ENCODE peak calls at places on chromosomes 6 and 20, in five cellular contexts. Q, H, P, T and U are unnamed samples. For H3K36me3, the result is how much of the 10 kb centered on the place peaks cover.

GRCh38 chr20:25195962-25196700 is 619 bp downstream of the ENTPD6 start:
- DNase-seq in H (peak), T (peak), P (peak), Q (no peak), U (no peak)

GRCh38 chr20:58330229-58330628 is 20.7 kb downstream of the RAB22A start:
- DNase-seq in P (no peak), T (no peak), H (no peak), Q (no peak), U (no peak)

GRCh38 chr6:42166444-42167141 is 6.6 kb upstream of the GUCA1A start:
- DNase-seq in Q (peak), H (peak), T (peak), P (peak), U (no peak)

GRCh38 chr6:27251672-27252251 is 4.3 kb downstream of the PRSS16 start:
- DNase-seq in Q (peak), T (peak), P (peak), H (peak), U (peak)

GRCh38 chr20:30611239-30611984 is 646.1 kb upstream of the DEFB115 start:
- DNase-seq in T (no peak), H (no peak), P (no peak), Q (no peak), U (no peak)

GRCh38 chr6:18263561-18264337 is 581 bp downstream of the DEK start:
- DNase-seq in T (peak), H (peak), Q (no peak), P (peak), U (no peak)

GRCh38 chr6:65566117-65566516 is 140.9 kb downstream of the EYS start:
- DNase-seq in P (peak), Q (no peak), H (no peak), T (no peak), U (no peak)

GRCh38 chr6:109998159-109998785 is 20.2 kb downstream of the GPR6 start:
- DNase-seq in Q (no peak), T (no peak), P (peak), H (no peak), U (no peak)

GRCh38 chr20:20687319-20687718 is 25.1 kb downstream of the RALGAPA2 start:
- DNase-seq in H (no peak), Q (no peak), T (no peak), P (no peak), U (no peak)

GRCh38 chr20:35385733-35386132 is 26.0 kb downstream of the UQCC1 start:
- DNase-seq in H (no peak), P (no peak), T (no peak), Q (no peak), U (no peak)

GRCh38 chr6:40623931-40624330 is 36.8 kb upstream of the LRFN2 start:
- DNase-seq in T (no peak), H (no peak), Q (no peak), P (no peak), U (no peak)

GRCh38 chr6:164720-165119 is 127.6 kb upstream of the DUSP22 start:
- DNase-seq in T (no peak), Q (no peak), H (no peak), P (no peak), U (no peak)

GRCh38 chr20:10603971-10604864 is 69.6 kb downstream of the JAG1 start:
- DNase-seq in H (no peak), P (no peak), Q (no peak), T (no peak), U (no peak)

GRCh38 chr20:52312131-52312729 is 120.7 kb upstream of the ZFP64 start:
- DNase-seq in H (no peak), T (peak), Q (peak), P (peak), U (peak)

GRCh38 chr6:35972471-35972985 is 51.6 kb upstream of the SRPK1 start:
- DNase-seq in T (peak), H (peak), P (peak), Q (no peak), U (no peak)

GRCh38 chr20:36472656-36473071 is 68.7 kb upstream of the MYL9 start:
- DNase-seq in P (peak), T (peak), Q (no peak), H (peak), U (no peak)

GRCh38 chr6:36590237-36590636 is 3.9 kb upstream of the SRSF3 start:
- DNase-seq in T (no peak), Q (no peak), P (no peak), H (no peak), U (no peak)

GRCh38 chr6:83593395-83593785 is 81.1 kb downstream of the PRSS35 start:
- DNase-seq in T (no peak), H (no peak), Q (no peak), P (no peak), U (no peak)

GRCh38 chr6:41901882-41902519 is 6.8 kb upstream of the USP49 start:
- DNase-seq in P (peak), T (peak), Q (no peak), H (peak), U (no peak)

GRCh38 chr6:80319286-80319685 is 212.8 kb downstream of the BCKDHB start:
- DNase-seq in H (no peak), P (no peak), T (no peak), Q (no peak), U (no peak)

GRCh38 chr6:3227363-3228045 is at the start of gene TUBB2B:
- DNase-seq in H (peak), P (peak), Q (no peak), T (no peak), U (no peak)

GRCh38 chr20:20360464-20360863 is 7.4 kb upstream of the INSM1 start:
- DNase-seq in P (peak), H (no peak), Q (no peak), T (peak), U (peak)

GRCh38 chr6:130598021-130598989 is 228.9 kb upstream of the SMLR1 start:
- DNase-seq in Q (no peak), H (no peak), P (no peak), T (no peak), U (no peak)

GRCh38 chr6:127606131-127606562 is 29.2 kb downstream of the C6orf58 start:
- DNase-seq in P (peak), H (peak), T (no peak), Q (no peak), U (no peak)

GRCh38 chr6:41373367-41373918 is 38.0 kb downstream of the NCR2 start:
- DNase-seq in H (peak), T (no peak), Q (no peak), P (no peak), U (no peak)

GRCh38 chr6:36800223-36801095 is 38.8 kb downstream of the CPNE5 start:
- DNase-seq in Q (no peak), P (no peak), T (no peak), H (no peak), U (no peak)

GRCh38 chr20:46099491-46100287 is 9.9 kb upstream of the NCOA5 start:
- DNase-seq in H (peak), T (no peak), Q (no peak), P (peak), U (no peak)
- TF ChIP-seq EZH2 in H (no peak), T (no peak), Q (no peak), P (no peak), U (no peak)

DNA sequence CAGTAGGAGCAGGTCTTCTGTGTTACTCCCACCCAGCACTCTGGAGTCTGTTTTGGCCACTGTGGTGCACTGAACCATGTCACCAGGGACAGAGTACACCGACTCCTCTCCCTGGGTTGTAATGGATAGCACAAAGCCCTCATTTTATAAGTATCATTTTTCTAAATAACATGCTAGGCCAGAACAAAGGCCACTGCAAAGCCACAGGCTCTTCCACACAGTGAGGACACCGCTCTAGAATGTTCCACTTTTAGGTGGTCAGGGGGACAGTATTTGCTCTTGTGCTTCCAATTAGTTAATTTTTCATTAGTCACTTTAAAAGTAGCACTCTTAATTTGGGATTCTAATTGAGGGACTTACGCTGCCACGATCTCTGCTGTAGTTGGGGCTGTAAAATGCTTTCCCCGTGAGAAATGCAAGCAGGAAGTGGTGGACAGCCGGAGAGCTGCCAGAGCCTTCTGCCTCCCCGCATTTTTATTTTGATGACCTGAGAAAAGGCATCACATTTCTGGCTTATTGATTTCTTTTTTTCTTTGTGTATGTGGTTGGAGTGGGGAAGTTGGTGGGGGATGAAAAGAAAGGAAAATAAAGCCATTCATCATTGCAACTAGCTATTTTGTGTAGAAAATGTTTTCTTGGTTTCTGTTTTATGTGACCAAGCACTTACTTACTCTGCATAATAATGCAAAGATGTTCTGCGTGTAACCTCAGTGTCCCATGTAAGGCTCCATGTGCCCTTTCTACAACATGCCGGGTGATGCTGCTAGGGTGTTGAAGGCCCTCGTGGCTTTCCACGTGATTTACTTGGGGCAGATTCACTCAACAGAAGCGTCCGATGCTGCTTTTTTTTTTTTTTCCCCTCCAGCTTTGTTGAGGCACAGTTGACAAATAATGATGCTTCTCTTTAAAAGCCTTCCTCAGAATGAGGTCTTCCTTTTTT is 195.9 kb downstream of the SASH1 start:
- DNase-seq in P (no peak), Q (no peak), H (no peak), T (no peak), U (no peak)
- H3K36me3 ChIP-seq in P (under half), Q (under half), H (under half), T (under half), U (half or more)

GRCh38 chr6:139474145-139475108 is 100.0 kb upstream of the CITED2 start:
- DNase-seq in Q (no peak), T (peak), H (no peak), P (peak), U (peak)
- TF ChIP-seq POLR2AphosphoS5 in Q (no peak), T (no peak), H (no peak), P (no peak), U (peak)

GRCh38 chr20:22579119-22579427 is 5.3 kb downstream of the FOXA2 start:
- DNase-seq in T (no peak), P (peak), Q (no peak), H (peak), U (no peak)

GRCh38 chr20:22576733-22577514 is 7.4 kb downstream of the FOXA2 start:
- DNase-seq in Q (no peak), P (no peak), T (no peak), H (peak), U (no peak)

GRCh38 chr20:22578221-22579118 is 5.9 kb downstream of the FOXA2 start:
- DNase-seq in H (peak), P (no peak), Q (no peak), T (no peak), U (no peak)

GRCh38 chr20:22576273-22576672 is 8.1 kb downstream of the FOXA2 start:
- DNase-seq in H (no peak), Q (no peak), T (no peak), P (no peak), U (no peak)

DNA sequence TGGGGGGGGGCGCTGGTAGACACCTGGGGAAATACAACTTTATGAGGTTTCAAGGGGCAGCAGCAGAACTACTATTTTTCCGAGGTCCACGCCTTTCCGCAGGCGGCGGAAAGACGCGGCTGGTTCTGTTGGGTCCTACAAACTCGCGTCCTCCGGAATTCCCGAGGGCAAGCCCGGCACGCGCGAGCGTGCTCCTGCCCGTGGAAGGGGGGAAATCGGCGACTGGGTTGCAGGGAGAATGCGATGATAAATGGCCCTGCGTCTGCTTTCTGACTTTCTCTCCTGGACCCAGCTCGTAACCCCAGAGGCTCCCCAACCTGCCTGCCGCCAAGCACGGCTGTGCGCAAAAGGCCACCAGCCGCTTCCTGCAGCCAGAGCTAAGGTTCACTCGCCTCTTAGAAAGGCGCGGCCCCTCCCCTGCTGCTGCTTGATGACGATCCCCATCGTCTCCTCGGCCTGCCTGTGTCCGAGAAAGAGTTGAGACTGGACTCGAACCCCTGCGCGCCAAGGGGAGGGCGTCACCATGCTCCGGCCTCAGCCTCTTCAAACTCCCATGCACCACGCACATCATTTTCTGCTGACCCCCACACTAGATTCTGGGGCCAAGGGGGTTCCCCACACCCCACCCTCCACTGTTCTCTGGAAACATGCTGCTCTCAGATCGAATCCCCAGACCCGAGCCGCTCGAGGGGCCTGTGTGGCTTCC is 6.7 kb downstream of the FOXA2 start:
- DNase-seq in Q (no peak), H (peak), T (no peak), P (peak), U (no peak)
- TF ChIP-seq EZH2 in Q (no peak), H (peak), T (no peak), P (peak), U (no peak)

DNA sequence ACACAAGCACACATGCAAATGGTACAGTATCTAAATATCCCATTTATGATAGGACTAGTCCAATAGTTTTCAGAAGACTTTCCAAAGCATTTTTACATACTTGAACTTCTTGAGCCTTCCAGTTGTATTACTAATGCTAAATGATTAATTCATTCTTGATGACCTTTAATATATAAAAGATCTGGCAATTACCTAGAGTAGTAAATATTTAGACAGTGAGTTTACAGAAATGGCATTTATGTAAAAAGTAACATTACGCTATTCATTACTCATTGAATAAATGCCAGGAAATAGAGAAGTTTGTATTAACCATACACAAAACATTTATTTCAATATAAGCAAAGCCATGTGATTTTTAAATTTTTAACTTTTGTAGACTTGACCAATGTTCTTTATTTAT is 158.8 kb downstream of the DST start:
- DNase-seq in H (no peak), P (no peak), Q (no peak), T (no peak), U (no peak)
- H3K36me3 ChIP-seq in H (under half), P (under half), Q (under half), T (under half), U (under half)

GRCh38 chr6:31354788-31355539 is 2.0 kb downstream of the HLA-B start:
- DNase-seq in Q (no peak), P (no peak), H (no peak), T (no peak), U (no peak)

GRCh38 chr6:31355540-31355988 is 1.4 kb downstream of the HLA-B start:
- DNase-seq in P (no peak), Q (no peak), T (no peak), H (no peak), U (no peak)

GRCh38 chr6:31358302-31358701 is 1.3 kb upstream of the HLA-B start:
- DNase-seq in T (no peak), H (no peak), Q (no peak), P (no peak), U (no peak)

GRCh38 chr6:31356946-31357466 is at the start of gene HLA-B:
- DNase-seq in T (peak), Q (peak), H (peak), P (peak), U (peak)

GRCh38 chr6:31356216-31356945 is 598 bp downstream of the HLA-B start:
- DNase-seq in H (peak), T (no peak), Q (no peak), P (peak), U (no peak)
- TF ChIP-seq POLR2AphosphoS5 in H (no peak), T (no peak), Q (peak), P (no peak), U (no peak)

GRCh38 chr6:145110109-145110508 is 625.2 kb downstream of the EPM2A start:
- DNase-seq in T (no peak), P (no peak), Q (no peak), H (no peak), U (no peak)
- TF ChIP-seq EZH2 in T (no peak), P (no peak), Q (no peak), H (no peak), U (no peak)

DNA sequence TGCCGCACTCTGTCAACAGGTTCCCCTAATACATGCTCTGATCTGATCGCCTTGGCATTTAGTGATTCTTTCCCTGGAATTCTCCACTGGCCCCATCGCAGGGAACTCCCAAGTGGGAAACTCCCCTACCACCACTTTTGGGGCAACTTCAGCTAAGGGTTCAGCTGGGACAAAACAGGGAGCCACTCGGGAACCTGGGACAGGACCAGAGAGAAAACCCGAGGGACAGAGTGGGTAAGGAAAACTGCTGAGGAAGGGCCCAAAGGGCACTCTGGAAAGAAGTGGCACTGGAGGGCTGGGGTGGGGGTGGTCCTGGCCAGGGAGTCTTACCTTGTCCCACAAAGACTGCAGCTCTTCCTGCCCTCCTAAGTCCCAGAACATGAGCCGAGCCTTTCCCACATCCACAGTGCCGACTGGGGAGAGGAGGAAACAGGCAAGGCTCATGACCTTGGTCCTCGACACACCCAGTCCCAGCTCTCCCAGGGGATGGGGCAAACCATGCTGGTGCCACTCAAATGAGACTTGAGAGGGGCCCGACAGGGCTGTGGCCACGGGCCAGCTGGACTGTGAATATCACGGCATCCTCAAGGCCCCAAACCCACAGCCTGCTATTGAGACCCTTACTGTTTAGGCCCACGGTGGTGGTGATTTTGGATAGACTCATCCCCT is 1.6 kb downstream of the ARFRP1 start:
- DNase-seq in P (no peak), T (no peak), Q (no peak), H (no peak), U (no peak)
- H3K36me3 ChIP-seq in P (under half), T (half or more), Q (under half), H (under half), U (under half)

GRCh38 chr20:44496976-44497375 is 21.3 kb downstream of the TTPAL start:
- DNase-seq in P (no peak), H (no peak), Q (no peak), T (no peak), U (no peak)
- TF ChIP-seq POLR2AphosphoS5 in P (no peak), H (no peak), Q (no peak), T (no peak), U (no peak)

DNA sequence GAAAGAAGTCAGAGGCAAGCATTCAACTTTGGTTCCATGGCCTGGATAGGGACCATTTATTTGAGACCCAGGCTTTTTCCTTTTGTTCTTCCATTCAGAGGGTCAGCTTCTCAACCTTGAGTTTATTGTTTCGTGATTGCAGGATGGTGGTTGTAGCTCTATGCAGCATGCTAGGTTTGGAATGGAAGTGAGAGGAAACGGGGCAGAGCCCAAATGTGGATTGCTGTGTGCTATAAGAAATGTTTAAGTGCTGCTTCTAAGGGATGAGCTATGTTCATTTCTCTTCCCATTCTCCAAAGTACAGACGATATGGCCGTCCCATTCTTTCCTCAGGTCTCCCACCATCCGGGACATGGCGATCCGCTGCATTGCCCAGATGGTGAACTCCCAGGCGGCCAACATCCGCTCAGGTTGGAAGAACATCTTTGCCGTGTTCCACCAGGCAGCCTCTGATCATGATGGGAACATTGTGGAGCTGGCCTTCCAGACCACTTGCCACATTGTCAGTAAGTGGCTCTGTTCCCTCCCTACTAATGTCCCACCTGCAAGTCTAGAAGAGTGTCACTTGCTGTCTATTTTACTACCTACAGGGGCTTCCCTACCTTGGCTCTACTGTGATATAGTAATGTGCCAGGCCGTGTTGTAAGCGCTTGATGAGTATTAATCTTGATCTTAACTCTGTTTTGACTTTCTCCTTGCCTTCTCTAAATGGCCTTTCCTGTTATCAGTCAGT is 36.0 kb upstream of the CSE1L start:
- DNase-seq in P (no peak), T (no peak), Q (no peak), H (no peak), U (no peak)
- TF ChIP-seq EZH2 in P (no peak), T (no peak), Q (no peak), H (no peak), U (no peak)